ENCODE peak calls at places on chromosomes 4 and X, in six cellular contexts. Y is lower lobe of right lung; I is choroid plexus epithelial cell; A is colonic mucosa; B is heart right ventricle; O is CD8-positive, alpha-beta T cell. M is an unnamed sample.

GRCh38 chrX:17608898-17609297 is 128.4 kb upstream of the SCML1 start:
- DNase-seq in I (peak; percentile 59), Y (no peak), A (no peak), O (no peak), B (no peak), M (peak; percentile 66)

GRCh38 chrX:108245462-108245861 is 153.9 kb downstream of the ATG4A start:
- DNase-seq in O (no peak), B (no peak), A (no peak), Y (no peak), I (no peak), M (no peak)

GRCh38 chrX:45036161-45036560 is 163.2 kb downstream of the KDM6A start:
- DNase-seq in I (no peak), A (no peak), Y (no peak), B (no peak), O (no peak), M (no peak)

GRCh38 chr4:7108046-7108625 is 40.3 kb upstream of the GRPEL1 start:
- DNase-seq in I (no peak), A (no peak), O (no peak), Y (peak; percentile 28), B (no peak), M (no peak)

GRCh38 chrX:41238543-41238942 is 95.4 kb upstream of the DDX3X start:
- DNase-seq in O (no peak), B (no peak), Y (no peak), I (peak; percentile 72), A (no peak), M (no peak)

GRCh38 chr4:168092176-168092712 is at the start of gene ANXA10:
- DNase-seq in I (no peak), O (no peak), A (no peak), B (no peak), Y (no peak), M (no peak)

GRCh38 chr4:185515248-185515647 is 20.1 kb downstream of the PDLIM3 start:
- DNase-seq in Y (no peak), A (no peak), B (no peak), O (no peak), I (no peak), M (no peak)

GRCh38 chr4:39932776-39933402 is 44.8 kb downstream of the PDS5A start:
- DNase-seq in O (no peak), A (no peak), Y (no peak), B (no peak), I (peak; percentile 39), M (no peak)

GRCh38 chr4:110005461-110006056 is 92.9 kb downstream of the EGF start:
- DNase-seq in O (no peak), I (peak; percentile 89), A (no peak), Y (no peak), B (no peak), M (peak; percentile 46)

GRCh38 chr4:1417522-1418390 is 11.5 kb upstream of the NKX1-1 start:
- DNase-seq in A (no peak), O (no peak), I (no peak), B (no peak), Y (peak; percentile 20), M (no peak)

GRCh38 chr4:80500593-80500992 is 165.1 kb downstream of the CFAP299 start:
- DNase-seq in I (no peak), O (peak; percentile 46), B (no peak), A (no peak), Y (no peak), M (no peak)

GRCh38 chrX:1582686-1583437 is 8.5 kb upstream of the AKAP17A start:
- DNase-seq in B (no peak), O (no peak), A (no peak), I (peak; percentile 23), Y (no peak), M (no peak)

GRCh38 chrX:56066016-56066415 is 166.1 kb upstream of the KLF8 start:
- DNase-seq in B (no peak), I (no peak), A (no peak), Y (no peak), O (no peak), M (no peak)

GRCh38 chr4:5139141-5139540 is 87.9 kb downstream of the STK32B start:
- DNase-seq in I (no peak), Y (no peak), A (no peak), O (no peak), B (no peak), M (no peak)

GRCh38 chrX:103658681-103659433 is 27.6 kb downstream of the MORF4L2 start:
- DNase-seq in B (no peak), Y (no peak), I (no peak), A (no peak), O (no peak), M (peak; percentile 37)

GRCh38 chrX:10577863-10578262 is 42.5 kb downstream of the MID1 start:
- DNase-seq in O (no peak), I (no peak), A (no peak), Y (no peak), B (no peak), M (no peak)

GRCh38 chrX:10579018-10579752 is 41.2 kb downstream of the MID1 start:
- DNase-seq in Y (no peak), A (no peak), O (no peak), I (peak; percentile 76), B (no peak), M (no peak)

GRCh38 chrX:10579753-10580060 is 40.7 kb downstream of the MID1 start:
- DNase-seq in O (no peak), Y (no peak), A (no peak), B (no peak), I (peak; percentile 57), M (no peak)

GRCh38 chrX:10582215-10582733 is 38.1 kb downstream of the MID1 start:
- DNase-seq in O (no peak), B (no peak), A (no peak), Y (no peak), I (peak; percentile 34), M (peak; percentile 67)

DNA sequence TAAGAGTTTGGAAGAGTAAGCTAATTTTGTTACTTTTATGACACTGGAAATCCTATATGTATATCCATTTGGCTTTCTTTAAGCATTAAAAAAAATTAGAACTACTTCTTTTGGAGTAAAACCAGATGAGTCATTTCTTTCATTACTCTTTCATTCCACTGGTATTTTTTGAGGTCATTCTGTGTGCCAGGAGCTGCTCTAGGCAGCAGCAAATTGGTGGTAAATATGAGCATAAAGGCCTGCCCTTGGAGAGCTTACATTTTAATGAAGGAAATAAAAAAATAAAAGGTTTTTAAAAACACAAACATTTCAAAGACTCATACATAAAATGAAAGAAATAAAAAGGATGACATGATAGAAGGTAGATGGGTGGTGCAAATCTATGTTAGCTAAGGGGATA is 37.4 kb downstream of the MID1 start:
- DNase-seq in O (no peak), Y (no peak), B (no peak), A (no peak), I (peak; percentile 60), M (no peak)
- H3K4me3 ChIP-seq in O (no peak overlapping the region), Y (no peak overlapping the region), B (no peak overlapping the region), A (no peak overlapping the region), I (no peak overlapping the region), M (no peak overlapping the region)

GRCh38 chr4:113394108-113394729 is 344.8 kb downstream of the ANK2 start:
- DNase-seq in O (no peak), B (no peak), I (no peak), A (no peak), Y (no peak), M (no peak)

GRCh38 chr4:113397114-113397701 is 347.8 kb downstream of the ANK2 start:
- DNase-seq in O (no peak), Y (no peak), I (peak; percentile 72), B (no peak), A (no peak), M (no peak)

GRCh38 chr4:113390850-113391249 is 341.4 kb downstream of the ANK2 start:
- DNase-seq in I (no peak), A (no peak), Y (no peak), O (no peak), B (no peak), M (no peak)

GRCh38 chr4:113398441-113399143 is 349.1 kb downstream of the ANK2 start:
- DNase-seq in Y (no peak), I (no peak), A (no peak), O (no peak), B (no peak), M (peak; percentile 54)

DNA sequence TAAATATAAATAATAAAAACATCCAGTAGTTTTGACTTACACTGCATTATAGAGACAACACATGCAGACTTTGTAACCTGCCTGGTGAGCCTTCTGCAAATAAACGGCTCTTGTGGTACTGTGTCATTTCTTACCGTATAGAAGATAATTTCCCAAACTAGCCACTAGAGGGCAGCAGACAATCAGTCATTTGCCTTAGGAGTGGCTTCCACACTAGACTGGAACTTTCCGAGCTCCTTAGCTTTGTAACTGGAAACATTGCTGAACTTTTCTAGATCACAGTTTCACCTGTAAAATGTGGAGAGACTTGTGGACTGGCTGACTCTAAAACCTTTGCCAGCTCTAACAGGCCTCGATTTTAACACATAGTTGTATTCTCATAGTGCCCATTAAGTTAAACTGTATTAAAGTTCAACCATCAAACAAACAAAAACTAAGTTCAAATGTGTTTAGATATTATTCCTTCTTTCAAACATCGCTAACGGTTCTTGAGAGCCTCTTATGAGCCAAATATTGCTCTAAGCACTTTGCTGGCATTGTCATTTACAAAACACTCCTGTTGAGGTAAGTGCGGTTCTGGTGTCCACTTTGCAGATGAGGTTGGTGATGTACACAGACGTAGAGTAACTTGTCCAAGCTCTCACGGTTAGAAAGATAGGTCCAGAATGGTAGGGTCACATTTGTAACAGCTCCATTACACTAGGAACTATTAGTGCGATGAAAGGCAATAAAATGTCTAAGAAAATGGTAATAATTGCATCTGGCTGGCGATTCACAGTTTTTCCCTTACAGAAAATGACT is 345.5 kb downstream of the ANK2 start:
- DNase-seq in O (no peak), Y (no peak), B (peak; percentile 80), I (peak; percentile 93), A (peak; percentile 77), M (peak; percentile 79)
- H3K4me3 ChIP-seq in O (no peak overlapping the region), Y (no peak overlapping the region), B (no peak overlapping the region), I (no peak overlapping the region), A (no peak overlapping the region), M (no peak overlapping the region)

DNA sequence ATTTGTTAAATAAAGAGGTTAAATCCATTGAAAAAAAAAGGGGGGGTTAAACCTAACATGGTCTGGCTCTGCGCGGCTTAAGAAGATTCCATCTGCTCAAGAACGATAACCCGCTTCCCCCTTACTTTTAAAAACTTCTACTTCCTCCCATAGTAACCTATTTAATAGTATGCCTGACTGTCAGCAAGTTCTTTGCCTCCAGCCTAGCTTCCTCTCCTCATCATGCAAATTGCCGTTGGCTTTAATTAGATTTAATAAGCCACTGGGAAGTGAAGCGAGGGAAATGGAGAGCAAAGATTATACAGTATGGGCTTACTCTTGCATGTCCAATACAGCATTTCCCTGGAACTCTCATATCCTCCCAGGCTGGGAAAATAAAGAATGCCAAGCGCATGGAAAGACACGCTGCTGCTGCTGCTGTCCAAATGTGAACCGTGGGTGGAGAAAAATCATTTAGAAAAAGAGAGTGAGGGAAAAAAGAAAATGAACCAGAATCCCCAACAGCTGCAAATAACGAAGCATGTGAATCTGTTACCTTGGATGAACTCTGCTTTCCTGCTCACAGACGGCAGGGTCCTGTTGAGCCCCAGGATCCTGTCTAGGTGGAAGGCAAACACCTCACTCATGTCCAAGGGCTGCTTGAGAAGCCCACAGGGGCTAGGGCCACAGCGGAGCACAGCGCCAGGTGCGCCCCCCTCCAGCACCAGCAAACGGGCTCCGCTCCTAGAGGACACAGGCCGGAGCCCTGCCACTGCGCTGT is 2.7 kb downstream of the GASK1B start:
- DNase-seq in O (no peak), B (no peak), I (peak; percentile 55), Y (no peak), A (no peak), M (no peak)
- H3K4me3 ChIP-seq in O (no peak overlapping the region), B (peak overlapping the region; percentile 76), I (peak overlapping the region; percentile 59), Y (peak overlapping the region; percentile 53), A (peak overlapping the region; percentile 36), M (peak overlapping the region; percentile 63)

DNA sequence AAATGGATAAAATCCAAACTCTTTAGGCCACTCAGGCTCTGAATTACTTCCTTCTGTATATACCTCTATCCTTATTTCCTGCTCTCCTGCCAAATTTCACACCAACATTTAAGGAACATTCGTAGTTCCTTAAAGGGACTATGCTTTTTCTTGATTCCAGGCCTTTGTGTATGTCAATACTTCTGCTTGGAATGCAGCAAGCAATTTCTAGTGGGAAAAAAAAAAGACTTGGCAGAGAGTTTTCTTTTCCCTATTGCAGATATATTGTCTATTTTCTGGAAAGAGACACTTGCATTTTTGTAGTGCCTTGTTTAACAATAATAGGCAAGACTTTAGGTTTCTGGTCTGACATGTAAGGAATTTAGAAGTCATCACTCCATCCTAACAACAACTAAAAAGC is 1.9 kb upstream of the ADH5 start:
- DNase-seq in Y (no peak), I (peak; percentile 31), B (no peak), A (no peak), O (no peak), M (no peak)
- H3K4me3 ChIP-seq in Y (peak overlapping the region; percentile 78), I (no peak overlapping the region), B (peak overlapping the region; percentile 86), A (no peak overlapping the region), O (no peak overlapping the region), M (no peak overlapping the region)

M was measured in LNCaP clone FGC.